ENCODE peak calls at places on chromosome 20, in ten cellular contexts. S is tibial artery, N is upper lobe of right lung, V is osteoblast, Q is MM.1S, E is IMR-90, M is lower lobe of right lung, A is PC-3, L is spleen, X is aorta. Y is an unnamed sample. For H3K4me1, the result is how much of the 10 kb centered on the place peaks cover.

GRCh38 chr20:63556873-63557478 is 3.0 kb downstream of the FNDC11 start:
- DNase-seq in M (no peak), L (no peak), S (no peak), Q (no peak), A (no peak), X (no peak), E (no peak), N (no peak), V (no peak), Y (no peak)

GRCh38 chr20:49510562-49511117 is 28.2 kb upstream of the KCNB1 start:
- DNase-seq in X (peak), M (no peak), N (peak), V (peak), Q (no peak), S (peak), A (peak), L (no peak), E (peak), Y (no peak)

GRCh38 chr20:50312682-50313187 is 122.1 kb downstream of the CEBPB start:
- DNase-seq in Q (no peak), V (peak), E (peak), A (peak), S (peak), N (peak), L (no peak), M (peak), X (peak), Y (no peak)

GRCh38 chr20:21395666-21396044 is 1.7 kb downstream of the NKX2-4 start:
- DNase-seq in X (no peak), A (no peak), V (peak), N (peak), L (no peak), M (no peak), Q (no peak), S (no peak), E (no peak), Y (no peak)

GRCh38 chr20:32480361-32481199 is 104.6 kb downstream of the NOL4L start:
- DNase-seq in A (no peak), M (no peak), V (peak), Q (no peak), X (peak), N (no peak), L (no peak), S (no peak), E (peak), Y (no peak)

GRCh38 chr20:53609501-53610445 is 16.1 kb upstream of the ZNF217 start:
- DNase-seq in X (peak), M (peak), A (peak), N (peak), E (peak), L (peak), S (no peak), Q (peak), V (no peak), Y (no peak)

GRCh38 chr20:4227085-4227821 is 211.9 kb upstream of the RNF24 start:
- DNase-seq in E (peak), N (no peak), X (no peak), V (peak), A (peak), Q (peak), L (no peak), M (no peak), S (no peak), Y (no peak)

GRCh38 chr20:57998276-57998675 is 230.2 kb downstream of the ANKRD60 start:
- DNase-seq in S (peak), L (no peak), V (no peak), N (no peak), A (no peak), E (no peak), Q (no peak), X (peak), M (no peak), Y (no peak)

GRCh38 chr20:13158339-13158738 is 62.7 kb upstream of the ISM1 start:
- DNase-seq in E (no peak), M (no peak), V (no peak), S (no peak), Q (no peak), L (no peak), A (no peak), X (no peak), N (no peak), Y (no peak)

GRCh38 chr20:13220857-13221297 is at the start of gene ISM1:
- DNase-seq in A (no peak), S (peak), V (peak), Q (peak), N (peak), L (peak), E (no peak), X (peak), M (peak), Y (peak)

GRCh38 chr20:63015147-63015664 is 8.4 kb upstream of the BHLHE23 start:
- DNase-seq in A (no peak), E (no peak), N (no peak), V (no peak), L (no peak), X (no peak), S (no peak), M (no peak), Q (no peak), Y (no peak)

GRCh38 chr20:32678948-32679347 is 5.2 kb upstream of the C20orf203 start:
- DNase-seq in A (peak), N (no peak), M (no peak), V (peak), S (no peak), Q (no peak), E (peak), L (no peak), X (no peak), Y (no peak)

GRCh38 chr20:1199981-1200380 is 3.3 kb upstream of the C20orf202 start:
- DNase-seq in A (no peak), S (no peak), X (no peak), M (no peak), V (no peak), Q (peak), N (no peak), E (no peak), L (no peak), Y (no peak)
- H3K4me1 ChIP-seq in A (under half), S (under half), X (under half), M (under half), V (under half), Q (under half), N (under half), E (under half), L (under half), Y (under half)

GRCh38 chr20:14384411-14384810 is 47.0 kb upstream of the FLRT3 start:
- DNase-seq in Q (no peak), X (no peak), N (no peak), L (no peak), V (no peak), M (no peak), S (no peak), E (peak), A (peak), Y (no peak)
- H3K4me1 ChIP-seq in Q (under half), X (under half), N (under half), L (under half), V (under half), M (under half), S (under half), E (under half), A (under half), Y (under half)

DNA sequence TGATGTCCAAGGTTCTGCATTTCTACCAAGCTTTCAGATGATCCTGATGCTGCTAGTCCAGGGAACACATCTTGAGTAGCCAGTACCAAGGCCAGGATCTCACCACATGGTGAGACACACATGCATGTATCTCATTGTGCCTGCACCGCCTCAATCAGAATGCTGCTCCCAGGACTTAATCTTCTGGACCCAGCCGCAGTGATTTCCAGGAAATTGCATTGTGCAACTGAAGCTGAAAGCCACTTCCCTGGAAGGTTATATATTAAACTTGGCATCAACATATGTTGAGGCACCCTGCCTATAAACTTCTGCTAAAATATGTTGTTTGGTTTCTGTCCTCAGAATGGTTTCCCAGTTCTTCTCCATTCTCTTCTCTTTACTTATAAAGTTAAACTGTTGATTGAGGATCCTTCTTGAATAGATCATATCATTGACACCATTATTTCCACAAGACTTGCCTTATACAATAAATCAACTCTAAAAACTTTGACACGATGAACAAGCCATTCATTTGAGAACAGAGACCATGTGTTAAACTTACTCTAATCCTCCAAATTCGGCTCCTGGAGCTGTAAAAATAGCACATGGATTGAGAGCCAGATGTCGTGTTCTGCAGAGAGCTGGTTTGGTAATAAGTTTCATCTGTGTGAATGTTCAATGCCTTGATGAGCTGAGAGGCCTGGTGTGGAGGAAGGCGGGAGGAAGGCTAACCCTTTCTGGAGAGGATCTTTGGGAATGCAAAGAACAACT is 65.0 kb upstream of the PCSK2 start:
- DNase-seq in M (no peak), X (no peak), N (no peak), V (peak), S (no peak), A (no peak), E (no peak), L (no peak), Q (no peak), Y (no peak)
- H3K4me1 ChIP-seq in M (under half), X (under half), N (under half), V (under half), S (under half), A (under half), E (under half), L (under half), Q (under half), Y (under half)

GRCh38 chr20:36036688-36037087 is 68.3 kb downstream of the CNBD2 start:
- DNase-seq in N (no peak), X (no peak), M (no peak), S (no peak), A (no peak), Q (no peak), L (no peak), E (no peak), V (peak), Y (no peak)
- H3K4me1 ChIP-seq in N (under half), X (under half), M (under half), S (under half), A (under half), Q (under half), L (under half), E (under half), V (under half), Y (under half)